ENCODE peak calls at places on chromosomes 4 and X, in nine cellular contexts. W, T, Y, E, S, O, X, Q and G are unnamed samples.

GRCh38 chr4:81606796-81607550 is 135.3 kb upstream of the RASGEF1B start:
- DNase-seq in O (no peak), W (no peak), Y (no peak), E (peak), S (no peak), T (no peak), X (no peak), Q (no peak), G (no peak)

GRCh38 chr4:8128096-8128856 is 30.3 kb downstream of the ABLIM2 start:
- DNase-seq in S (no peak), Q (no peak), E (no peak), T (no peak), W (no peak), X (no peak), O (no peak), Y (no peak), G (no peak)

GRCh38 chr4:61763682-61764081 is 563.6 kb downstream of the ADGRL3 start:
- DNase-seq in O (no peak), X (no peak), Q (no peak), W (no peak), Y (no peak), E (no peak), T (no peak), S (no peak), G (no peak)

GRCh38 chr4:145066063-145066501 is 31.9 kb downstream of the ANAPC10 start:
- DNase-seq in X (no peak), O (no peak), Y (no peak), E (no peak), Q (no peak), S (no peak), W (no peak), T (no peak), G (peak)

GRCh38 chr4:134585972-134586371 is 384.4 kb upstream of the PABPC4L start:
- DNase-seq in Y (no peak), E (no peak), S (no peak), W (no peak), X (no peak), Q (no peak), T (no peak), O (no peak), G (no peak)

GRCh38 chrX:32185160-32185559 is 1026.2 kb downstream of the DMD start:
- DNase-seq in S (no peak), X (no peak), T (no peak), E (no peak), W (no peak), Y (no peak), Q (no peak), O (no peak), G (no peak)

GRCh38 chr4:112521123-112522116 is 5.4 kb upstream of the NEUROG2 start:
- DNase-seq in Y (no peak), S (no peak), T (no peak), W (no peak), Q (no peak), O (no peak), E (no peak), X (no peak), G (no peak)

GRCh38 chr4:159048166-159048886 is 54.6 kb upstream of the RAPGEF2 start:
- DNase-seq in W (no peak), E (peak), O (peak), S (peak), Y (no peak), Q (peak), T (no peak), X (peak), G (no peak)

GRCh38 chr4:144190009-144190408 is 49.5 kb upstream of the GYPA start:
- DNase-seq in X (no peak), Y (no peak), E (no peak), T (no peak), Q (no peak), S (no peak), W (no peak), O (no peak), G (no peak)

GRCh38 chrX:40108959-40109287 is 11.2 kb upstream of the BCOR start:
- DNase-seq in Y (peak), T (peak), Q (peak), W (no peak), X (no peak), S (no peak), E (peak), O (peak), G (no peak)

GRCh38 chrX:49761481-49761880 is 65.7 kb upstream of the PAGE1 start:
- DNase-seq in X (no peak), S (no peak), O (peak), Q (peak), T (peak), Y (peak), E (no peak), W (no peak), G (peak)

GRCh38 chr4:28759064-28759463 is 1898.4 kb downstream of the STIM2 start:
- DNase-seq in E (no peak), W (no peak), Y (no peak), X (no peak), T (no peak), O (peak), Q (no peak), S (no peak), G (no peak)

GRCh38 chr4:184955636-184956035 is 62.7 kb upstream of the HELT start:
- DNase-seq in X (no peak), T (no peak), S (no peak), Q (no peak), Y (no peak), E (no peak), W (no peak), O (no peak), G (no peak)

GRCh38 chrX:15737188-15737956 is 698 bp upstream of the CA5B start:
- DNase-seq in T (no peak), Y (no peak), X (no peak), E (no peak), O (peak), W (no peak), Q (peak), S (no peak), G (no peak)

GRCh38 chrX:5632061-5632614 is 596.5 kb downstream of the NLGN4X start:
- DNase-seq in Q (no peak), Y (no peak), X (no peak), O (no peak), W (no peak), S (no peak), E (no peak), T (no peak), G (no peak)

GRCh38 chr4:66275381-66276060 is 605.2 kb upstream of the EPHA5 start:
- DNase-seq in X (no peak), E (no peak), S (no peak), Y (no peak), W (no peak), O (no peak), T (no peak), Q (no peak), G (no peak)

GRCh38 chrX:108642273-108642628 is 94.1 kb downstream of the IRS4 start:
- DNase-seq in E (no peak), T (no peak), Y (no peak), S (no peak), O (no peak), Q (no peak), W (no peak), X (no peak), G (no peak)

GRCh38 chrX:14022019-14022418 is 7.7 kb downstream of the GEMIN8 start:
- DNase-seq in T (no peak), E (no peak), Y (no peak), W (no peak), X (no peak), S (no peak), Q (no peak), O (peak), G (no peak)

GRCh38 chrX:147827070-147827469 is 84.6 kb upstream of the FMR1 start:
- DNase-seq in X (no peak), W (no peak), T (no peak), O (no peak), Q (no peak), S (no peak), E (no peak), Y (no peak), G (no peak)

GRCh38 chrX:72340046-72340445 is 34.3 kb upstream of the CITED1 start:
- DNase-seq in Q (no peak), S (no peak), O (no peak), W (no peak), Y (no peak), X (no peak), E (no peak), T (no peak), G (no peak)

GRCh38 chrX:45710081-45710801 is 509.6 kb upstream of the DIPK2B start:
- DNase-seq in Q (peak), X (peak), T (no peak), S (no peak), O (peak), Y (no peak), E (no peak), W (peak), G (no peak)

GRCh38 chr4:2255501-2256155 is 6.3 kb downstream of the MXD4 start:
- DNase-seq in E (peak), T (no peak), S (peak), O (peak), Y (no peak), W (no peak), Q (no peak), X (no peak), G (no peak)

GRCh38 chr4:726235-726787 is 20.7 kb downstream of the PCGF3 start:
- DNase-seq in X (no peak), T (peak), Q (no peak), Y (no peak), W (no peak), E (no peak), O (peak), S (no peak), G (no peak)

GRCh38 chr4:3123201-3123671 is 48.8 kb downstream of the HTT start:
- DNase-seq in S (no peak), E (no peak), Q (peak), O (peak), T (no peak), Y (no peak), W (no peak), X (no peak), G (no peak)

GRCh38 chrX:107978707-107979307 is 3.4 kb downstream of the TEX13B start:
- DNase-seq in X (peak), S (no peak), Y (no peak), Q (peak), E (no peak), T (peak), W (no peak), O (peak), G (no peak)

GRCh38 chr4:40908297-40908696 is 158.5 kb downstream of the NSUN7 start:
- DNase-seq in W (no peak), Y (no peak), E (peak), O (no peak), T (no peak), X (no peak), S (no peak), Q (no peak), G (no peak)

GRCh38 chr4:94408549-94409374 is 43.0 kb upstream of the PDLIM5 start:
- DNase-seq in X (no peak), Q (peak), T (no peak), W (no peak), O (peak), Y (no peak), E (no peak), S (no peak), G (no peak)

GRCh38 chr4:185508162-185508561 is 27.1 kb downstream of the PDLIM3 start:
- DNase-seq in W (no peak), O (no peak), S (no peak), Q (no peak), Y (no peak), E (no peak), X (no peak), T (no peak), G (no peak)

GRCh38 chr4:136651278-136651667 is 881.0 kb downstream of the PCDH18 start:
- DNase-seq in O (peak), X (no peak), Y (no peak), T (no peak), E (no peak), W (no peak), Q (peak), S (no peak), G (no peak)

GRCh38 chrX:118807151-118808017 is 16.2 kb upstream of the ZCCHC12 start:
- DNase-seq in O (peak), E (peak), X (no peak), T (peak), Q (peak), S (no peak), W (no peak), Y (peak), G (peak)

GRCh38 chr4:100295792-100296191 is 105.5 kb upstream of the DDIT4L start:
- DNase-seq in W (no peak), Y (no peak), S (no peak), X (no peak), Q (peak), O (peak), T (no peak), E (no peak), G (no peak)

GRCh38 chr4:176676901-176677300 is 115.8 kb downstream of the VEGFC start:
- DNase-seq in X (no peak), Y (no peak), Q (no peak), W (no peak), S (no peak), E (no peak), T (no peak), O (no peak), G (no peak)

GRCh38 chrX:56564182-56564885 is 907 bp downstream of the UBQLN2 start:
- DNase-seq in E (peak), T (peak), S (no peak), Q (peak), X (peak), Y (peak), W (no peak), O (peak), G (no peak)

GRCh38 chr4:153676984-153677383 is 7.1 kb upstream of the TLR2 start:
- DNase-seq in O (peak), T (no peak), S (no peak), E (no peak), X (no peak), W (no peak), Q (peak), Y (no peak), G (no peak)